ENCODE peak calls at places on chromosomes 5 and 9, in seven cellular contexts. One of them, this sample, is unnamed.

GRCh38 chr5:173537228-173537627 is 79.2 kb downstream of the BOD1 start:
- DNase-seq in A549: no peak
- DNase-seq in endothelial cell: no peak
- DNase-seq in foreskin fibroblast: no peak
- DNase-seq in type B pancreatic cell: no peak
- DNase-seq in AG04450: no peak
- DNase-seq in PC-3: no peak
- DNase-seq in this sample: no peak

GRCh38 chr5:43227655-43228054 is 35.6 kb downstream of the NIM1K start:
- DNase-seq in A549: peak; percentile 71
- DNase-seq in endothelial cell: no peak
- DNase-seq in foreskin fibroblast: peak; percentile 72
- DNase-seq in type B pancreatic cell: no peak
- DNase-seq in AG04450: peak; percentile 21
- DNase-seq in PC-3: peak; percentile 84
- DNase-seq in this sample: no peak

GRCh38 chr5:53478411-53479044 is 1.9 kb upstream of the FST start:
- DNase-seq in A549: peak; percentile 72
- DNase-seq in endothelial cell: peak; percentile 36
- DNase-seq in foreskin fibroblast: peak; percentile 73
- DNase-seq in type B pancreatic cell: no peak
- DNase-seq in AG04450: no peak
- DNase-seq in PC-3: peak; percentile 74
- DNase-seq in this sample: no peak

GRCh38 chr5:169006878-169007790 is 293.8 kb downstream of the SLIT3 start:
- DNase-seq in A549: peak; percentile 68
- DNase-seq in endothelial cell: no peak
- DNase-seq in foreskin fibroblast: peak; percentile 58
- DNase-seq in type B pancreatic cell: no peak
- DNase-seq in AG04450: no peak
- DNase-seq in PC-3: peak; percentile 97
- DNase-seq in this sample: no peak

GRCh38 chr9:21027295-21027694 is 4.1 kb downstream of the HACD4 start:
- DNase-seq in A549: no peak
- DNase-seq in endothelial cell: no peak
- DNase-seq in foreskin fibroblast: peak; percentile 69
- DNase-seq in type B pancreatic cell: no peak
- DNase-seq in AG04450: no peak
- DNase-seq in PC-3: peak; percentile 36
- DNase-seq in this sample: no peak

GRCh38 chr5:74296685-74297084 is 343.8 kb downstream of the ENC1 start:
- DNase-seq in A549: no peak
- DNase-seq in endothelial cell: no peak
- DNase-seq in foreskin fibroblast: peak; percentile 45
- DNase-seq in type B pancreatic cell: no peak
- DNase-seq in AG04450: no peak
- DNase-seq in PC-3: no peak
- DNase-seq in this sample: no peak

GRCh38 chr5:105501315-105501714 is 1938.7 kb upstream of the NUDT12 start:
- DNase-seq in A549: no peak
- DNase-seq in endothelial cell: no peak
- DNase-seq in foreskin fibroblast: no peak
- DNase-seq in type B pancreatic cell: no peak
- DNase-seq in AG04450: no peak
- DNase-seq in PC-3: no peak
- DNase-seq in this sample: no peak

GRCh38 chr5:7856855-7857254 is 5.9 kb upstream of the CFAP90 start:
- DNase-seq in A549: peak; percentile 53
- DNase-seq in endothelial cell: peak; percentile 41
- DNase-seq in foreskin fibroblast: peak; percentile 32
- DNase-seq in type B pancreatic cell: no peak
- DNase-seq in AG04450: no peak
- DNase-seq in PC-3: peak; percentile 41
- DNase-seq in this sample: peak; percentile 73

GRCh38 chr5:149153751-149154610 is 12.7 kb downstream of the ABLIM3 start:
- DNase-seq in A549: peak; percentile 35
- DNase-seq in endothelial cell: no peak
- DNase-seq in foreskin fibroblast: peak; percentile 93
- DNase-seq in type B pancreatic cell: no peak
- DNase-seq in AG04450: no peak
- DNase-seq in PC-3: no peak
- DNase-seq in this sample: no peak

GRCh38 chr5:112931473-112931872 is 9.4 kb upstream of the REEP5 start:
- DNase-seq in A549: no peak
- DNase-seq in endothelial cell: no peak
- DNase-seq in foreskin fibroblast: no peak
- DNase-seq in type B pancreatic cell: no peak
- DNase-seq in AG04450: no peak
- DNase-seq in PC-3: no peak
- DNase-seq in this sample: no peak

GRCh38 chr5:159427180-159428012 is 97.1 kb upstream of the IL12B start:
- DNase-seq in A549: no peak
- DNase-seq in endothelial cell: no peak
- DNase-seq in foreskin fibroblast: no peak
- DNase-seq in type B pancreatic cell: no peak
- DNase-seq in AG04450: no peak
- DNase-seq in PC-3: no peak
- DNase-seq in this sample: no peak

GRCh38 chr5:57711946-57712345 is 229.3 kb upstream of the ACTBL2 start:
- DNase-seq in A549: no peak
- DNase-seq in endothelial cell: no peak
- DNase-seq in foreskin fibroblast: no peak
- DNase-seq in type B pancreatic cell: no peak
- DNase-seq in AG04450: no peak
- DNase-seq in PC-3: no peak
- DNase-seq in this sample: no peak

GRCh38 chr5:91382530-91383026 is 539 bp downstream of the ARRDC3 start:
- DNase-seq in A549: peak; percentile 51
- DNase-seq in endothelial cell: no peak
- DNase-seq in foreskin fibroblast: peak; percentile 55
- DNase-seq in type B pancreatic cell: no peak
- DNase-seq in AG04450: no peak
- DNase-seq in PC-3: peak; percentile 53
- DNase-seq in this sample: no peak

GRCh38 chr5:126450388-126450787 is 27.2 kb downstream of the GRAMD2B start:
- DNase-seq in A549: no peak
- DNase-seq in endothelial cell: no peak
- DNase-seq in foreskin fibroblast: no peak
- DNase-seq in type B pancreatic cell: no peak
- DNase-seq in AG04450: no peak
- DNase-seq in PC-3: no peak
- DNase-seq in this sample: no peak

GRCh38 chr9:103928452-103928851 is 165.7 kb upstream of the SMC2 start:
- DNase-seq in A549: peak; percentile 12
- DNase-seq in endothelial cell: no peak
- DNase-seq in foreskin fibroblast: no peak
- DNase-seq in type B pancreatic cell: no peak
- DNase-seq in AG04450: no peak
- DNase-seq in PC-3: no peak
- DNase-seq in this sample: no peak

GRCh38 chr9:12094051-12094450 is 599.1 kb upstream of the TYRP1 start:
- DNase-seq in A549: no peak
- DNase-seq in endothelial cell: no peak
- DNase-seq in foreskin fibroblast: no peak
- DNase-seq in type B pancreatic cell: no peak
- DNase-seq in AG04450: no peak
- DNase-seq in PC-3: peak; percentile 6
- DNase-seq in this sample: no peak

GRCh38 chr9:21904371-21904770 is 89.8 kb downstream of the CDKN2A start:
- DNase-seq in A549: no peak
- DNase-seq in endothelial cell: no peak
- DNase-seq in foreskin fibroblast: peak; percentile 56
- DNase-seq in type B pancreatic cell: no peak
- DNase-seq in AG04450: no peak
- DNase-seq in PC-3: no peak
- DNase-seq in this sample: no peak

GRCh38 chr5:69048233-69048632 is 45.6 kb upstream of the SLC30A5 start:
- DNase-seq in A549: peak; percentile 17
- DNase-seq in endothelial cell: no peak
- DNase-seq in foreskin fibroblast: peak; percentile 19
- DNase-seq in type B pancreatic cell: no peak
- DNase-seq in AG04450: no peak
- DNase-seq in PC-3: peak; percentile 54
- DNase-seq in this sample: no peak
- TF ChIP-seq CTCF in A549: peak; percentile 51
- TF ChIP-seq CTCF in endothelial cell: no peak
- TF ChIP-seq CTCF in foreskin fibroblast: peak; percentile 27
- TF ChIP-seq CTCF in type B pancreatic cell: peak; percentile 60
- TF ChIP-seq CTCF in AG04450: peak; percentile 56
- TF ChIP-seq CTCF in PC-3: peak; percentile 71
- TF ChIP-seq CTCF in this sample: peak; percentile 34

GRCh38 chr5:6576861-6577501 is 55.9 kb downstream of the NSUN2 start:
- DNase-seq in A549: peak; percentile 56
- DNase-seq in endothelial cell: peak; percentile 33
- DNase-seq in foreskin fibroblast: peak; percentile 78
- DNase-seq in type B pancreatic cell: peak; percentile 59
- DNase-seq in AG04450: peak; percentile 13
- DNase-seq in PC-3: peak; percentile 96
- DNase-seq in this sample: peak; percentile 57
- TF ChIP-seq CTCF in A549: peak; percentile 65
- TF ChIP-seq CTCF in endothelial cell: no peak
- TF ChIP-seq CTCF in foreskin fibroblast: peak; percentile 59
- TF ChIP-seq CTCF in type B pancreatic cell: peak; percentile 74
- TF ChIP-seq CTCF in AG04450: peak; percentile 69
- TF ChIP-seq CTCF in PC-3: peak; percentile 99
- TF ChIP-seq CTCF in this sample: peak; percentile 71

DNA sequence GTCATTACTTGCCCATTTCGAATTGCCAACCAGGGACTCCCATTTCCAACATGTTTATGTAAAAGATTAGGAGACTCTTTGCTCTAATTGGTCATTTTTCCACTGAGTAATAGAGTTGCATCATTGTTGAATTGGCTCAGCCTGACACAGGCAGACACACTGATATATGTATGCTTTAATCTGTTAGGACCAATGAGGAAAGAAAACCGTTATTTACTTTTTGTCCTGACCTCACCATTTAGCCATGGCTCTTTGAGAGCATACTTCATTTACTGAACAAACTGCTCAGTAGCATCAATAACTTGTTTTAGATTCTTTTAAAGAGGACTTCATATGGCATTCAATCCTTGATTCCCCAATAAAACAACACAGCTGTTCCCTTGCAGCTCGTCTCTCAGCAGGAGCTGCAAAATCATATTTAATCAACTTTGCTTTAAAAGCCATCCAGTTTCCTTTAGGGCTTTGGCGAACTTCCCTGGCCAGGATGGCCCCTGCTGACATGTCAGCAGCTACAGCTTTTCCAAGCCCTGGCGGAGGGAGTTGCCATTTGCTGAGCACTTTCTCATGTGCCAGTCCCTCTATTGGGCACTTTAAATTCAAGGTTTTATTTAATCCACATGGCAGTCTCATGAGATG is 251.5 kb upstream of the TNC start:
- DNase-seq in A549: peak; percentile 44
- DNase-seq in endothelial cell: no peak
- DNase-seq in foreskin fibroblast: peak; percentile 85
- DNase-seq in type B pancreatic cell: no peak
- DNase-seq in AG04450: peak; percentile 80
- DNase-seq in PC-3: no peak
- DNase-seq in this sample: peak; percentile 89
- TF ChIP-seq CTCF in A549: no peak
- TF ChIP-seq CTCF in endothelial cell: no peak
- TF ChIP-seq CTCF in foreskin fibroblast: no peak
- TF ChIP-seq CTCF in type B pancreatic cell: no peak
- TF ChIP-seq CTCF in AG04450: no peak
- TF ChIP-seq CTCF in PC-3: no peak
- TF ChIP-seq CTCF in this sample: peak; percentile 40

GRCh38 chr5:119031905-119032304 is 39.0 kb upstream of the DMXL1 start:
- DNase-seq in A549: peak; percentile 18
- DNase-seq in endothelial cell: no peak
- DNase-seq in foreskin fibroblast: no peak
- DNase-seq in type B pancreatic cell: no peak
- DNase-seq in AG04450: no peak
- DNase-seq in PC-3: no peak
- DNase-seq in this sample: no peak
- TF ChIP-seq CTCF in A549: no peak
- TF ChIP-seq CTCF in endothelial cell: no peak
- TF ChIP-seq CTCF in foreskin fibroblast: no peak
- TF ChIP-seq CTCF in type B pancreatic cell: no peak
- TF ChIP-seq CTCF in AG04450: no peak
- TF ChIP-seq CTCF in PC-3: no peak
- TF ChIP-seq CTCF in this sample: no peak

DNA sequence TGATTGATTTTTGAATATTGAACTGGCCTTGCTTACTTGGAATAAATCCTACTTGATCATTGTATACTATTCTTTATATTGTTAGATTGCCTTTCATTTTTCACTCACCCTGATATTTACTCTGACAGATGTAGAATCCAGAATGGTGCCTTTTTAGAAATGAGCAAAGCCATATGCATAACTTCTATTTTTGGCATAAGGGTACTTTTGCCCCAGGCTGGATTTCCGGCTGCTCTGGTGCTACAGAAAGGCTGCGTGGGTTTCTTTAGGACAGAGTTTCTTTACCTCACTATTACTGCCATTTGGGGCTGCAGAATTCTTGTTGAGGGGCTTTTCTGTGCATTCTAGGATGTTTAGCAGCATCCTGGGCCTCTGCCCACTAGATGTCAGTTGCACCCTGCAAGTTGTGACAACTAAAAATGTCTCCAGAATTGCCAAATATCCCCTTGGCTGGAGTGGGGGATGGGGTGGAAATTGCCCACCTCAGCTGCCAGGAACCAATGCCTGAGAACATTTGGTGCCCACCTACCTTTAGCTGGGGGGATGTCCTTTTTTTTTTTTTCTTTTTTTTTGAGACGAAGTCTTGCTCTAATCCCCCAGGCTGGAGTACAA is 50.1 kb downstream of the SLC36A1 start:
- DNase-seq in A549: no peak
- DNase-seq in endothelial cell: no peak
- DNase-seq in foreskin fibroblast: peak; percentile 26
- DNase-seq in type B pancreatic cell: no peak
- DNase-seq in AG04450: no peak
- DNase-seq in PC-3: no peak
- DNase-seq in this sample: no peak
- TF ChIP-seq CTCF in A549: no peak
- TF ChIP-seq CTCF in endothelial cell: no peak
- TF ChIP-seq CTCF in foreskin fibroblast: no peak
- TF ChIP-seq CTCF in type B pancreatic cell: no peak
- TF ChIP-seq CTCF in AG04450: no peak
- TF ChIP-seq CTCF in PC-3: no peak
- TF ChIP-seq CTCF in this sample: peak; percentile 43

GRCh38 chr9:105151686-105151995 is 92.8 kb upstream of the SLC44A1 start:
- DNase-seq in A549: no peak
- DNase-seq in endothelial cell: no peak
- DNase-seq in foreskin fibroblast: no peak
- DNase-seq in type B pancreatic cell: no peak
- DNase-seq in AG04450: no peak
- DNase-seq in PC-3: no peak
- DNase-seq in this sample: no peak

GRCh38 chr9:105146677-105147076 is 97.8 kb upstream of the SLC44A1 start:
- DNase-seq in A549: no peak
- DNase-seq in endothelial cell: no peak
- DNase-seq in foreskin fibroblast: peak; percentile 13
- DNase-seq in type B pancreatic cell: no peak
- DNase-seq in AG04450: no peak
- DNase-seq in PC-3: no peak
- DNase-seq in this sample: no peak

GRCh38 chr9:105147095-105147871 is 97.2 kb upstream of the SLC44A1 start:
- DNase-seq in A549: no peak
- DNase-seq in endothelial cell: no peak
- DNase-seq in foreskin fibroblast: no peak
- DNase-seq in type B pancreatic cell: no peak
- DNase-seq in AG04450: no peak
- DNase-seq in PC-3: no peak
- DNase-seq in this sample: no peak

GRCh38 chr9:105150991-105151685 is 93.3 kb upstream of the SLC44A1 start:
- DNase-seq in A549: peak; percentile 23
- DNase-seq in endothelial cell: no peak
- DNase-seq in foreskin fibroblast: peak; percentile 70
- DNase-seq in type B pancreatic cell: no peak
- DNase-seq in AG04450: no peak
- DNase-seq in PC-3: peak; percentile 68
- DNase-seq in this sample: no peak

GRCh38 chr9:105148328-105149006 is 96.0 kb upstream of the SLC44A1 start:
- DNase-seq in A549: peak; percentile 29
- DNase-seq in endothelial cell: peak; percentile 35
- DNase-seq in foreskin fibroblast: peak; percentile 12
- DNase-seq in type B pancreatic cell: no peak
- DNase-seq in AG04450: no peak
- DNase-seq in PC-3: no peak
- DNase-seq in this sample: no peak
- TF ChIP-seq CTCF in A549: no peak
- TF ChIP-seq CTCF in endothelial cell: no peak
- TF ChIP-seq CTCF in foreskin fibroblast: no peak
- TF ChIP-seq CTCF in type B pancreatic cell: no peak
- TF ChIP-seq CTCF in AG04450: peak; percentile 31
- TF ChIP-seq CTCF in PC-3: no peak
- TF ChIP-seq CTCF in this sample: peak; percentile 16

This sample was measured in osteocyte.